ENCODE peak calls at places on chromosomes 13 and 19, in ten cellular contexts. J is body of pancreas, E is IMR-90, G is lower leg skin, Y is suprapubic skin, H is NB4, O is K562, D is heart left ventricle, S is prostate gland, N is ovary. V is an unnamed sample.
A peak's percentile ranks its signal among the peaks of the same experiment; 100 is the strongest.

GRCh38 chr13:36251528-36251927 is 37.2 kb upstream of the SOHLH2 start:
- DNase-seq in D (no peak), H (peak; percentile 33), E (no peak), J (no peak), G (no peak), O (no peak), S (no peak), Y (no peak), N (no peak), V (no peak)

GRCh38 chr13:113448545-113448884 is 4.8 kb downstream of the ADPRHL1 start:
- DNase-seq in J (peak; percentile 78), H (peak; percentile 45), N (peak; percentile 27), S (no peak), D (no peak), E (no peak), G (no peak), Y (no peak), O (peak; percentile 33), V (no peak)

GRCh38 chr19:41192574-41193419 is at the start of gene CYP2S1:
- DNase-seq in S (no peak), N (no peak), G (no peak), O (peak; percentile 82), Y (no peak), D (peak; percentile 51), E (peak; percentile 22), J (no peak), H (no peak), V (no peak)

GRCh38 chr19:56124578-56124977 is 3.5 kb upstream of the ZNF787 start:
- DNase-seq in Y (no peak), H (no peak), O (no peak), G (no peak), S (no peak), E (no peak), D (no peak), J (no peak), N (no peak), V (no peak)

GRCh38 chr13:21234537-21234936 is 58.1 kb downstream of the MRPL57 start:
- DNase-seq in D (no peak), H (no peak), O (no peak), E (no peak), N (peak; percentile 16), Y (no peak), J (no peak), G (no peak), S (no peak), V (no peak)

GRCh38 chr19:5264453-5264852 is 76.2 kb downstream of the PTPRS start:
- DNase-seq in D (no peak), O (no peak), J (no peak), S (no peak), G (no peak), E (no peak), H (no peak), N (no peak), Y (no peak), V (no peak)

GRCh38 chr19:42403586-42403985 is 13.5 kb upstream of the CNFN start:
- DNase-seq in H (no peak), E (no peak), S (no peak), J (no peak), Y (no peak), G (no peak), N (no peak), O (no peak), D (no peak), V (no peak)

GRCh38 chr19:56377105-56377924 is 16.0 kb downstream of the ZNF582 start:
- DNase-seq in Y (no peak), O (no peak), G (no peak), N (no peak), D (no peak), J (no peak), S (no peak), E (no peak), H (no peak), V (no peak)

GRCh38 chr19:57870225-57870624 is 18.6 kb downstream of the ZNF814 start:
- DNase-seq in D (no peak), O (no peak), S (no peak), Y (no peak), J (no peak), H (no peak), E (no peak), N (no peak), G (no peak), V (no peak)

GRCh38 chr19:31096930-31097329 is 252.3 kb downstream of the TSHZ3 start:
- DNase-seq in D (no peak), G (no peak), H (no peak), J (no peak), S (no peak), O (no peak), Y (no peak), N (no peak), E (no peak), V (no peak)

GRCh38 chr19:19749332-19750130 is 16.6 kb upstream of the ZNF14 start:
- DNase-seq in H (no peak), J (no peak), O (no peak), N (no peak), D (no peak), Y (no peak), E (no peak), S (no peak), G (no peak), V (no peak)

GRCh38 chr13:50361282-50361681 is 346.0 kb downstream of the KCNRG start:
- DNase-seq in S (no peak), N (no peak), D (no peak), Y (no peak), O (no peak), J (no peak), H (no peak), G (no peak), E (no peak), V (no peak)

GRCh38 chr19:38316477-38317067 is 825 bp upstream of the YIF1B start:
- DNase-seq in E (no peak), N (no peak), H (no peak), D (no peak), G (no peak), O (no peak), J (no peak), S (no peak), Y (no peak), V (no peak)
- H3K4me3 ChIP-seq in E (peak overlapping the region; percentile 32), N (peak overlapping the region; percentile 47), H (peak overlapping the region; percentile 38), D (peak overlapping the region; percentile 17), G (no peak overlapping the region), O (peak overlapping the region; percentile 38), J (no peak overlapping the region), S (peak overlapping the region; percentile 48), Y (peak overlapping the region; percentile 60), V (peak overlapping the region; percentile 63)

DNA sequence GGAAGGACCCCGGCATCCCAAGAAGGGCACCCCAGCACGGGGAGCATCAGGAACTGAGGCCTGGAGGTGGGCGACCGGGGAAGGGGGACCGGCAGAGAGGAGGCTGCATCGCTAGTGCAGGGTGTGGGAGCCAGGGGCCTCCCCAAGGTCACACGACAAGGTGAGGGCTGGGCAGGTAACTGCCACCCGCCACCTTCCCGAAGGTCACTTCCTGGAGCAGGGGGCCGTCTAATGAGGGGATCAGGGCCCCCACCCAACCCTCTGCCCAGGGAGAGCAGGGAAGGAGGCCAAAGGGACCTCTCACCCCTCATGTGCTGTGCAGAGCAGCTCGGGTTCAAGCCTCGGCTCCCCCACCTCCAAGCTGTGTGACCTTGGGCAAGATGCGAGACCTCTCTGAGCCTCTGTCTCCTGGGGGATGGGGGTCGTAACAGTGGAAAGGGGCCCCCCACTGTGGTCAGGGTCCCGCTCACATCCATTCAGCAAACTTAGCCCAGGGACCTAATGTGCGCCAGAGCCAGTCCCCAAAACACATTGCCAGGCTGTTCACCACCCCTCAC is 6.0 kb downstream of the ZBTB7A start:
- DNase-seq in S (no peak), J (peak; percentile 49), G (peak; percentile 87), D (no peak), H (no peak), E (no peak), Y (no peak), N (no peak), O (no peak), V (no peak)
- TF ChIP-seq POLR2A in S (no peak), J (no peak), G (no peak), D (no peak), H (no peak), E (no peak), Y (no peak), N (no peak), O (no peak), V (no peak)

DNA sequence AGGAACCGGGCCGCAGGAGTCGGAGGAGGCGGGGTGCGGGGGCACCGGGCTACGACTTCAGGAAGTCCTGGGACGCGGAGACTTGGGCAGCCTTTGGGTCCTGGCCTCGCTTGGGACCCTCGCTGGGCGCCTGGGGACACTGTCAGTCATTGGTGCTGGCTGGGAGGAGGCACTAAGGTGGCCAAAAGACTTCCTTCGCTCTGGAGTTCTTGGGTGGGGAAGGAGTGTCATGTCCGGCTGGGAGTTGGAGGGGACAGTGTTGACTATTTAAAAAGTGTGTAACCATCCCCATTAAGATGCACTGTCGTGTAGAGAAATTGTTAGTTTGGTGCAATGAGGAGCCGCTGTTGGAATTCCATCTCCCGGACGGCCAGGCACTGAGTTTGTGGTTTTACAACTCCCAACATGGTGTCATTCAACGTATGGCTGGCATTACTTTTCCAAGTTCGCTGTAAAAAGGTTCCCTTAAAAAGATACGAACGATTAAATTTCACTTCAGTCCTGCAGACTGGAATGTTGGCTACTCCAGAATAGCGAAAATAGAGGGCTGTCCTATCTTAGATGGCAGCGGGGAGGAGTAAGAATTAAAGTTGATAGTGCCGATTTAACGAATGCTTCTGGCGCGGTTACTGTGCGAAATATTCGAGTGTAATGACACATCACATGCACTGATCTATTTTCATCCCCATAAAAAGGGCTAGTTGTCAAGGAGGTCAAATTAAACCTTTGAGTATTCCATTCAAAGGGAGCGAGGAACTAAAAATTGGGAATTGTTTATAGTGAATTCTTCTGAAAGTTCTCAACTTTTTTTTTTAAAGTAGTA is 836 bp downstream of the DNAJC3 start:
- DNase-seq in G (peak; percentile 92), O (peak; percentile 18), E (peak; percentile 23), H (peak; percentile 45), N (no peak), Y (peak; percentile 90), D (no peak), S (peak; percentile 8), J (peak; percentile 62), V (peak; percentile 71)
- H3K4me3 ChIP-seq in G (peak overlapping the region; percentile 90), O (peak overlapping the region; percentile 67), E (peak overlapping the region; percentile 85), H (peak overlapping the region; percentile 94), N (peak overlapping the region; percentile 70), Y (peak overlapping the region; percentile 72), D (peak overlapping the region; percentile 81), S (peak overlapping the region; percentile 89), J (peak overlapping the region; percentile 76), V (peak overlapping the region; percentile 84)

GRCh38 chr13:24076124-24076523 is 84.4 kb upstream of the SPATA13 start:
- DNase-seq in Y (no peak), H (no peak), E (no peak), D (no peak), J (peak; percentile 82), S (peak; percentile 31), N (no peak), O (no peak), G (no peak), V (peak; percentile 84)

GRCh38 chr13:24075137-24075975 is 85.2 kb upstream of the SPATA13 start:
- DNase-seq in O (no peak), S (no peak), D (no peak), N (no peak), Y (no peak), G (no peak), J (peak; percentile 38), E (no peak), H (no peak), V (no peak)

GRCh38 chr13:24076636-24077035 is 83.9 kb upstream of the SPATA13 start:
- DNase-seq in Y (no peak), G (no peak), E (no peak), D (no peak), H (no peak), S (no peak), N (no peak), O (no peak), J (no peak), V (no peak)

GRCh38 chr13:24073657-24074056 is 86.9 kb upstream of the SPATA13 start:
- DNase-seq in E (no peak), G (no peak), D (no peak), H (no peak), O (no peak), N (no peak), J (no peak), S (no peak), Y (no peak), V (no peak)

GRCh38 chr13:24074687-24075086 is 85.8 kb upstream of the SPATA13 start:
- DNase-seq in E (no peak), N (no peak), O (no peak), J (peak; percentile 61), D (no peak), H (peak; percentile 62), Y (no peak), G (no peak), S (peak; percentile 38), V (peak; percentile 64)
- TF ChIP-seq POLR2A in E (no peak), N (no peak), O (no peak), J (no peak), D (no peak), H (no peak), Y (no peak), G (no peak), S (no peak), V (no peak)

V was measured in right lobe of liver.